ENCODE peak calls at places on chromosomes 4 and X, in six cellular contexts. One of them, this sample, is unnamed.

GRCh38 chrX:30183554-30183953 is 31.8 kb upstream of the MAGEB2 start:
- DNase-seq in heart right ventricle: no peak
- DNase-seq in choroid plexus epithelial cell: no peak
- DNase-seq in activated B cell treated with CpG ODN at 0.5 μM for 24 hours: no peak
- DNase-seq in thoracic aorta: no peak
- DNase-seq in fibroblast of pulmonary artery: peak
- DNase-seq in this sample: peak

GRCh38 chr4:86441175-86441960 is 81.5 kb upstream of the MAPK10 start:
- DNase-seq in heart right ventricle: no peak
- DNase-seq in choroid plexus epithelial cell: peak
- DNase-seq in activated B cell treated with CpG ODN at 0.5 μM for 24 hours: no peak
- DNase-seq in thoracic aorta: no peak
- DNase-seq in fibroblast of pulmonary artery: peak
- DNase-seq in this sample: peak

GRCh38 chr4:91961504-91961903 is 342.3 kb upstream of the GRID2 start:
- DNase-seq in heart right ventricle: no peak
- DNase-seq in choroid plexus epithelial cell: peak
- DNase-seq in activated B cell treated with CpG ODN at 0.5 μM for 24 hours: no peak
- DNase-seq in thoracic aorta: no peak
- DNase-seq in fibroblast of pulmonary artery: peak
- DNase-seq in this sample: peak

GRCh38 chrX:86806786-86807185 is 658.5 kb downstream of the DACH2 start:
- DNase-seq in heart right ventricle: no peak
- DNase-seq in choroid plexus epithelial cell: peak
- DNase-seq in activated B cell treated with CpG ODN at 0.5 μM for 24 hours: no peak
- DNase-seq in thoracic aorta: no peak
- DNase-seq in fibroblast of pulmonary artery: no peak
- DNase-seq in this sample: no peak

GRCh38 chrX:32673193-32673592 is 538.2 kb downstream of the DMD start:
- DNase-seq in heart right ventricle: no peak
- DNase-seq in choroid plexus epithelial cell: peak
- DNase-seq in activated B cell treated with CpG ODN at 0.5 μM for 24 hours: no peak
- DNase-seq in thoracic aorta: no peak
- DNase-seq in fibroblast of pulmonary artery: peak
- DNase-seq in this sample: no peak

GRCh38 chrX:55161581-55161980 is 58.6 kb upstream of the PAGE5 start:
- DNase-seq in heart right ventricle: no peak
- DNase-seq in choroid plexus epithelial cell: no peak
- DNase-seq in activated B cell treated with CpG ODN at 0.5 μM for 24 hours: no peak
- DNase-seq in thoracic aorta: no peak
- DNase-seq in fibroblast of pulmonary artery: no peak
- DNase-seq in this sample: no peak

GRCh38 chrX:12210921-12211320 is 72.6 kb downstream of the FRMPD4 start:
- DNase-seq in heart right ventricle: no peak
- DNase-seq in choroid plexus epithelial cell: no peak
- DNase-seq in activated B cell treated with CpG ODN at 0.5 μM for 24 hours: no peak
- DNase-seq in thoracic aorta: no peak
- DNase-seq in fibroblast of pulmonary artery: peak
- DNase-seq in this sample: peak

GRCh38 chr4:25113915-25114904 is 46.0 kb downstream of the SEPSECS start:
- DNase-seq in heart right ventricle: no peak
- DNase-seq in choroid plexus epithelial cell: peak
- DNase-seq in activated B cell treated with CpG ODN at 0.5 μM for 24 hours: no peak
- DNase-seq in thoracic aorta: no peak
- DNase-seq in fibroblast of pulmonary artery: peak
- DNase-seq in this sample: peak

GRCh38 chr4:103046416-103047290 is 27.1 kb upstream of the SLC9B1 start:
- DNase-seq in heart right ventricle: peak
- DNase-seq in choroid plexus epithelial cell: peak
- DNase-seq in activated B cell treated with CpG ODN at 0.5 μM for 24 hours: no peak
- DNase-seq in thoracic aorta: no peak
- DNase-seq in fibroblast of pulmonary artery: peak
- DNase-seq in this sample: peak

GRCh38 chr4:10861036-10861435 is 176.5 kb upstream of the CLNK start:
- DNase-seq in heart right ventricle: no peak
- DNase-seq in choroid plexus epithelial cell: no peak
- DNase-seq in activated B cell treated with CpG ODN at 0.5 μM for 24 hours: no peak
- DNase-seq in thoracic aorta: no peak
- DNase-seq in fibroblast of pulmonary artery: peak
- DNase-seq in this sample: no peak

GRCh38 chr4:26741491-26741871 is 119.2 kb upstream of the STIM2 start:
- DNase-seq in heart right ventricle: no peak
- DNase-seq in choroid plexus epithelial cell: peak
- DNase-seq in activated B cell treated with CpG ODN at 0.5 μM for 24 hours: no peak
- DNase-seq in thoracic aorta: no peak
- DNase-seq in fibroblast of pulmonary artery: peak
- DNase-seq in this sample: no peak

GRCh38 chr4:20622701-20623100 is 77.6 kb upstream of the PACRGL start:
- DNase-seq in heart right ventricle: no peak
- DNase-seq in choroid plexus epithelial cell: no peak
- DNase-seq in activated B cell treated with CpG ODN at 0.5 μM for 24 hours: no peak
- DNase-seq in thoracic aorta: no peak
- DNase-seq in fibroblast of pulmonary artery: no peak
- DNase-seq in this sample: no peak

GRCh38 chr4:35253331-35253730 is 991.0 kb downstream of the ARAP2 start:
- DNase-seq in heart right ventricle: no peak
- DNase-seq in choroid plexus epithelial cell: no peak
- DNase-seq in activated B cell treated with CpG ODN at 0.5 μM for 24 hours: no peak
- DNase-seq in thoracic aorta: no peak
- DNase-seq in fibroblast of pulmonary artery: no peak
- DNase-seq in this sample: no peak

GRCh38 chrX:91434351-91435168 is at the start of gene PABPC5:
- DNase-seq in heart right ventricle: peak
- DNase-seq in choroid plexus epithelial cell: peak
- DNase-seq in activated B cell treated with CpG ODN at 0.5 μM for 24 hours: no peak
- DNase-seq in thoracic aorta: peak
- DNase-seq in fibroblast of pulmonary artery: peak
- DNase-seq in this sample: peak

GRCh38 chr4:108029321-108029720 is 39.6 kb downstream of the HADH start:
- DNase-seq in heart right ventricle: no peak
- DNase-seq in choroid plexus epithelial cell: peak
- DNase-seq in activated B cell treated with CpG ODN at 0.5 μM for 24 hours: no peak
- DNase-seq in thoracic aorta: no peak
- DNase-seq in fibroblast of pulmonary artery: no peak
- DNase-seq in this sample: no peak

GRCh38 chr4:86935499-86935832 is 655 bp downstream of the AFF1 start:
- DNase-seq in heart right ventricle: no peak
- DNase-seq in choroid plexus epithelial cell: no peak
- DNase-seq in activated B cell treated with CpG ODN at 0.5 μM for 24 hours: no peak
- DNase-seq in thoracic aorta: no peak
- DNase-seq in fibroblast of pulmonary artery: no peak
- DNase-seq in this sample: no peak

GRCh38 chr4:7293703-7294102 is 101.4 kb downstream of the SORCS2 start:
- DNase-seq in heart right ventricle: no peak
- DNase-seq in choroid plexus epithelial cell: no peak
- DNase-seq in activated B cell treated with CpG ODN at 0.5 μM for 24 hours: no peak
- DNase-seq in thoracic aorta: no peak
- DNase-seq in fibroblast of pulmonary artery: no peak
- DNase-seq in this sample: no peak

GRCh38 chr4:104677122-104677521 is 182.4 kb upstream of the CXXC4 start:
- DNase-seq in heart right ventricle: no peak
- DNase-seq in choroid plexus epithelial cell: no peak
- DNase-seq in activated B cell treated with CpG ODN at 0.5 μM for 24 hours: no peak
- DNase-seq in thoracic aorta: no peak
- DNase-seq in fibroblast of pulmonary artery: no peak
- DNase-seq in this sample: no peak

GRCh38 chr4:141912831-141913230 is 276.4 kb downstream of the IL15 start:
- DNase-seq in heart right ventricle: no peak
- DNase-seq in choroid plexus epithelial cell: peak
- DNase-seq in activated B cell treated with CpG ODN at 0.5 μM for 24 hours: no peak
- DNase-seq in thoracic aorta: no peak
- DNase-seq in fibroblast of pulmonary artery: peak
- DNase-seq in this sample: no peak

GRCh38 chr4:32207456-32207855 is 1487.3 kb downstream of the PCDH7 start:
- DNase-seq in heart right ventricle: no peak
- DNase-seq in choroid plexus epithelial cell: peak
- DNase-seq in activated B cell treated with CpG ODN at 0.5 μM for 24 hours: no peak
- DNase-seq in thoracic aorta: no peak
- DNase-seq in fibroblast of pulmonary artery: no peak
- DNase-seq in this sample: no peak

GRCh38 chr4:169955521-169955920 is 70.7 kb downstream of the MFAP3L start:
- DNase-seq in heart right ventricle: no peak
- DNase-seq in choroid plexus epithelial cell: no peak
- DNase-seq in activated B cell treated with CpG ODN at 0.5 μM for 24 hours: no peak
- DNase-seq in thoracic aorta: no peak
- DNase-seq in fibroblast of pulmonary artery: no peak
- DNase-seq in this sample: no peak

GRCh38 chrX:107715331-107716044 is 60.1 kb downstream of the TSC22D3 start:
- DNase-seq in heart right ventricle: no peak
- DNase-seq in choroid plexus epithelial cell: peak
- DNase-seq in activated B cell treated with CpG ODN at 0.5 μM for 24 hours: peak
- DNase-seq in thoracic aorta: no peak
- DNase-seq in fibroblast of pulmonary artery: peak
- DNase-seq in this sample: no peak

GRCh38 chr4:75672461-75673026 is 667 bp downstream of the G3BP2 start:
- DNase-seq in heart right ventricle: peak
- DNase-seq in choroid plexus epithelial cell: peak
- DNase-seq in activated B cell treated with CpG ODN at 0.5 μM for 24 hours: peak
- DNase-seq in thoracic aorta: peak
- DNase-seq in fibroblast of pulmonary artery: peak
- DNase-seq in this sample: peak

GRCh38 chr4:103936653-103937145 is 216.9 kb upstream of the TACR3 start:
- DNase-seq in heart right ventricle: no peak
- DNase-seq in choroid plexus epithelial cell: no peak
- DNase-seq in activated B cell treated with CpG ODN at 0.5 μM for 24 hours: no peak
- DNase-seq in thoracic aorta: no peak
- DNase-seq in fibroblast of pulmonary artery: no peak
- DNase-seq in this sample: no peak

GRCh38 chr4:14225683-14226207 is 598.2 kb upstream of the BOD1L1 start:
- DNase-seq in heart right ventricle: no peak
- DNase-seq in choroid plexus epithelial cell: no peak
- DNase-seq in activated B cell treated with CpG ODN at 0.5 μM for 24 hours: no peak
- DNase-seq in thoracic aorta: no peak
- DNase-seq in fibroblast of pulmonary artery: no peak
- DNase-seq in this sample: no peak

GRCh38 chrX:26848511-26848910 is 614.6 kb downstream of the PPP4R3C start:
- DNase-seq in heart right ventricle: no peak
- DNase-seq in choroid plexus epithelial cell: peak
- DNase-seq in activated B cell treated with CpG ODN at 0.5 μM for 24 hours: no peak
- DNase-seq in thoracic aorta: no peak
- DNase-seq in fibroblast of pulmonary artery: peak
- DNase-seq in this sample: no peak

GRCh38 chrX:26851981-26852380 is 611.2 kb downstream of the PPP4R3C start:
- DNase-seq in heart right ventricle: no peak
- DNase-seq in choroid plexus epithelial cell: peak
- DNase-seq in activated B cell treated with CpG ODN at 0.5 μM for 24 hours: no peak
- DNase-seq in thoracic aorta: no peak
- DNase-seq in fibroblast of pulmonary artery: peak
- DNase-seq in this sample: peak
- TF ChIP-seq CTCF in heart right ventricle: peak
- TF ChIP-seq CTCF in choroid plexus epithelial cell: peak
- TF ChIP-seq CTCF in activated B cell treated with CpG ODN at 0.5 μM for 24 hours: no peak
- TF ChIP-seq CTCF in thoracic aorta: no peak
- TF ChIP-seq CTCF in fibroblast of pulmonary artery: no peak
- TF ChIP-seq CTCF in this sample: peak

GRCh38 chr4:130747842-130748241 is 1651.9 kb downstream of the C4orf33 start:
- DNase-seq in heart right ventricle: no peak
- DNase-seq in choroid plexus epithelial cell: peak
- DNase-seq in activated B cell treated with CpG ODN at 0.5 μM for 24 hours: no peak
- DNase-seq in thoracic aorta: no peak
- DNase-seq in fibroblast of pulmonary artery: peak
- DNase-seq in this sample: no peak
- TF ChIP-seq CTCF in heart right ventricle: no peak
- TF ChIP-seq CTCF in choroid plexus epithelial cell: peak
- TF ChIP-seq CTCF in activated B cell treated with CpG ODN at 0.5 μM for 24 hours: no peak
- TF ChIP-seq CTCF in thoracic aorta: no peak
- TF ChIP-seq CTCF in fibroblast of pulmonary artery: peak
- TF ChIP-seq CTCF in this sample: no peak

DNA sequence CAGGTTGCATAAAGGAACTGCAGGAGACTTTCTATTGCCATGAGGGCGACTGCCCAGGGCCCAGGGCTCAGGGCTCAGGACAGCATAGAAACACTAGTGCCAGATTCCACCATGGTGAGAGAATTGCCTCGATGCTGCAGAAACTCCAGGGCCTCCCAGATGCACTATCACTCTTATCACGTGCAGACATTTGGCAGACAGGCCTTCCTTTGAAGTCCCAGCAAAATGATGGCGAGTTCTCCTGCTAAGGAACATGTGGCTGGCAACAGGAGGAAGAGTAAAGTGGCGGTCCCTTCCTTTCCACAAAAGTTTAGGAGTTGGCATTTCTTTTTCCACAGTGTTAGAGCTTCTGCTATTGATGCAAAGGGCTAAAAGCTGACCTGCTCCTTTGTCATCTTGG is 214.0 kb upstream of the LNX1 start:
- DNase-seq in heart right ventricle: no peak
- DNase-seq in choroid plexus epithelial cell: no peak
- DNase-seq in activated B cell treated with CpG ODN at 0.5 μM for 24 hours: no peak
- DNase-seq in thoracic aorta: no peak
- DNase-seq in fibroblast of pulmonary artery: no peak
- DNase-seq in this sample: no peak
- TF ChIP-seq CTCF in heart right ventricle: no peak
- TF ChIP-seq CTCF in choroid plexus epithelial cell: no peak
- TF ChIP-seq CTCF in activated B cell treated with CpG ODN at 0.5 μM for 24 hours: no peak
- TF ChIP-seq CTCF in thoracic aorta: no peak
- TF ChIP-seq CTCF in fibroblast of pulmonary artery: no peak
- TF ChIP-seq CTCF in this sample: no peak

GRCh38 chr4:80268936-80269335 is 2.5 kb downstream of the FGF5 start:
- DNase-seq in heart right ventricle: no peak
- DNase-seq in choroid plexus epithelial cell: no peak
- DNase-seq in activated B cell treated with CpG ODN at 0.5 μM for 24 hours: no peak
- DNase-seq in thoracic aorta: no peak
- DNase-seq in fibroblast of pulmonary artery: no peak
- DNase-seq in this sample: no peak
- TF ChIP-seq CTCF in heart right ventricle: no peak
- TF ChIP-seq CTCF in choroid plexus epithelial cell: no peak
- TF ChIP-seq CTCF in activated B cell treated with CpG ODN at 0.5 μM for 24 hours: no peak
- TF ChIP-seq CTCF in thoracic aorta: no peak
- TF ChIP-seq CTCF in fibroblast of pulmonary artery: no peak
- TF ChIP-seq CTCF in this sample: no peak

GRCh38 chrX:124860736-124861135 is 458.9 kb upstream of the TEX13C start:
- DNase-seq in heart right ventricle: no peak
- DNase-seq in choroid plexus epithelial cell: no peak
- DNase-seq in activated B cell treated with CpG ODN at 0.5 μM for 24 hours: no peak
- DNase-seq in thoracic aorta: no peak
- DNase-seq in fibroblast of pulmonary artery: no peak
- DNase-seq in this sample: no peak

GRCh38 chrX:124862304-124862703 is 457.4 kb upstream of the TEX13C start:
- DNase-seq in heart right ventricle: no peak
- DNase-seq in choroid plexus epithelial cell: no peak
- DNase-seq in activated B cell treated with CpG ODN at 0.5 μM for 24 hours: no peak
- DNase-seq in thoracic aorta: no peak
- DNase-seq in fibroblast of pulmonary artery: no peak
- DNase-seq in this sample: no peak

GRCh38 chrX:124863303-124863702 is 456.4 kb upstream of the TEX13C start:
- DNase-seq in heart right ventricle: no peak
- DNase-seq in choroid plexus epithelial cell: no peak
- DNase-seq in activated B cell treated with CpG ODN at 0.5 μM for 24 hours: no peak
- DNase-seq in thoracic aorta: no peak
- DNase-seq in fibroblast of pulmonary artery: no peak
- DNase-seq in this sample: no peak
- TF ChIP-seq CTCF in heart right ventricle: no peak
- TF ChIP-seq CTCF in choroid plexus epithelial cell: no peak
- TF ChIP-seq CTCF in activated B cell treated with CpG ODN at 0.5 μM for 24 hours: no peak
- TF ChIP-seq CTCF in thoracic aorta: no peak
- TF ChIP-seq CTCF in fibroblast of pulmonary artery: no peak
- TF ChIP-seq CTCF in this sample: no peak

GRCh38 chr4:67533112-67533511 is 12.2 kb downstream of the CENPC start:
- DNase-seq in heart right ventricle: no peak
- DNase-seq in choroid plexus epithelial cell: no peak
- DNase-seq in activated B cell treated with CpG ODN at 0.5 μM for 24 hours: no peak
- DNase-seq in thoracic aorta: no peak
- DNase-seq in fibroblast of pulmonary artery: no peak
- DNase-seq in this sample: no peak
- TF ChIP-seq CTCF in heart right ventricle: no peak
- TF ChIP-seq CTCF in choroid plexus epithelial cell: no peak
- TF ChIP-seq CTCF in activated B cell treated with CpG ODN at 0.5 μM for 24 hours: no peak
- TF ChIP-seq CTCF in thoracic aorta: no peak
- TF ChIP-seq CTCF in fibroblast of pulmonary artery: no peak
- TF ChIP-seq CTCF in this sample: no peak